ENCODE peak calls at places on chromosomes 7 and 10, in nine cellular contexts. F, C, S, B, E, D, L, P and M are unnamed samples. For H3K9me3, the result is how much of the 10 kb centered on the place peaks cover.

GRCh38 chr10:121158988-121159579 is 307.9 kb downstream of the WDR11 start:
- DNase-seq in F (no peak), B (no peak), L (no peak), D (no peak), S (no peak), C (no peak), P (no peak), E (no peak), M (no peak)

GRCh38 chr7:22549667-22550513 is 49.9 kb upstream of the STEAP1B start:
- DNase-seq in E (no peak), L (peak), P (no peak), S (no peak), F (no peak), B (no peak), C (peak), D (peak), M (peak)

GRCh38 chr10:132170561-132171361 is 16.0 kb upstream of the DPYSL4 start:
- DNase-seq in D (no peak), F (peak), L (no peak), C (no peak), S (no peak), E (no peak), B (no peak), P (no peak), M (no peak)

GRCh38 chr10:118106426-118106825 is 59.7 kb upstream of the RAB11FIP2 start:
- DNase-seq in D (peak), L (peak), C (peak), B (no peak), E (peak), S (no peak), F (no peak), P (no peak), M (peak)

GRCh38 chr10:89301231-89301630 is 615 bp upstream of the IFIT2 start:
- DNase-seq in F (no peak), S (no peak), E (no peak), P (no peak), B (no peak), C (no peak), L (peak), D (peak), M (no peak)

GRCh38 chr7:80047856-80048459 is 86.7 kb upstream of the GNAI1 start:
- DNase-seq in D (peak), S (no peak), P (no peak), E (no peak), F (no peak), L (no peak), C (no peak), B (no peak), M (no peak)

GRCh38 chr10:132879408-132880147 is 62.8 kb downstream of the CFAP46 start:
- DNase-seq in E (no peak), C (no peak), B (no peak), S (peak), D (no peak), L (no peak), F (no peak), P (no peak), M (no peak)

GRCh38 chr7:45136106-45137060 is 21.2 kb upstream of the RAMP3 start:
- DNase-seq in L (peak), B (peak), C (peak), P (no peak), S (no peak), F (peak), D (peak), E (peak), M (peak)

GRCh38 chr10:88157981-88158465 is 294.6 kb downstream of the PTEN start:
- DNase-seq in L (peak), E (no peak), C (no peak), B (peak), F (no peak), P (no peak), D (peak), S (no peak), M (no peak)

GRCh38 chr7:80133361-80134104 is 1.1 kb upstream of the GNAI1 start:
- DNase-seq in F (no peak), E (no peak), P (no peak), B (no peak), C (peak), D (no peak), S (no peak), L (peak), M (no peak)

GRCh38 chr7:84490661-84491060 is 296.1 kb upstream of the SEMA3A start:
- DNase-seq in P (no peak), S (no peak), L (no peak), B (no peak), C (no peak), F (no peak), D (peak), E (peak), M (no peak)

GRCh38 chr7:116341222-116341907 is 131.0 kb downstream of the TES start:
- DNase-seq in F (no peak), D (peak), E (peak), P (no peak), L (peak), B (no peak), S (no peak), C (no peak), M (no peak)

GRCh38 chr7:17559388-17559787 is 260.9 kb downstream of the AHR start:
- DNase-seq in C (no peak), P (no peak), S (no peak), F (no peak), B (no peak), D (no peak), E (no peak), L (no peak), M (no peak)

GRCh38 chr7:44046321-44047061 is 2.0 kb downstream of the DBNL start:
- DNase-seq in S (no peak), L (no peak), B (no peak), E (peak), P (no peak), C (no peak), D (no peak), F (no peak), M (no peak)

GRCh38 chr10:110376021-110376773 is 71.5 kb upstream of the SMNDC1 start:
- DNase-seq in E (no peak), L (peak), D (no peak), S (no peak), C (no peak), B (no peak), P (no peak), F (peak), M (no peak)

GRCh38 chr7:149856-150636 is 42.3 kb upstream of the FAM20C start:
- DNase-seq in P (peak), E (no peak), S (no peak), F (peak), L (no peak), B (no peak), C (no peak), D (no peak), M (no peak)

GRCh38 chr7:55179897-55180682 is 161.3 kb downstream of the EGFR start:
- DNase-seq in E (no peak), P (no peak), D (no peak), F (no peak), L (no peak), S (no peak), B (no peak), C (no peak), M (no peak)

GRCh38 chr7:103394566-103394965 is 47.1 kb downstream of the PSMC2 start:
- DNase-seq in P (no peak), D (no peak), B (no peak), F (no peak), C (no peak), E (no peak), L (no peak), S (no peak), M (no peak)

GRCh38 chr10:118444016-118444415 is 101.9 kb upstream of the FAM204A start:
- DNase-seq in L (no peak), F (no peak), E (no peak), B (no peak), C (no peak), S (no peak), D (no peak), P (no peak), M (no peak)

GRCh38 chr10:69004821-69005220 is 16.2 kb downstream of the KIFBP start:
- DNase-seq in D (peak), E (peak), C (peak), P (no peak), B (peak), L (peak), S (no peak), F (no peak), M (no peak)

GRCh38 chr10:13913890-13914289 is 327.1 kb downstream of the PRPF18 start:
- DNase-seq in D (no peak), S (no peak), E (no peak), F (no peak), B (no peak), L (no peak), P (no peak), C (no peak), M (no peak)

GRCh38 chr10:128727114-128727513 is 600.9 kb upstream of the MKI67 start:
- DNase-seq in E (no peak), L (no peak), C (no peak), S (no peak), F (no peak), D (no peak), B (no peak), P (no peak), M (no peak)

GRCh38 chr7:127968547-127968946 is 62.7 kb downstream of the LRRC4 start:
- DNase-seq in F (no peak), P (no peak), L (peak), S (no peak), D (peak), C (no peak), E (no peak), B (no peak), M (no peak)

GRCh38 chr10:90769946-90770841 is 87.6 kb downstream of the HTR7 start:
- DNase-seq in D (no peak), B (no peak), S (no peak), L (no peak), P (no peak), F (no peak), E (no peak), C (no peak), M (no peak)

GRCh38 chr7:118003438-118003837 is 130.2 kb upstream of the CTTNBP2 start:
- DNase-seq in F (no peak), B (no peak), E (no peak), P (no peak), C (no peak), S (no peak), D (no peak), L (no peak), M (no peak)

GRCh38 chr10:80498833-80499671 is 38.6 kb upstream of the SH2D4B start:
- DNase-seq in D (peak), B (peak), E (peak), F (peak), C (no peak), L (peak), S (peak), P (peak), M (peak)

GRCh38 chr10:100101526-100102076 is 19.9 kb upstream of the CPN1 start:
- DNase-seq in S (no peak), F (no peak), B (no peak), E (no peak), D (no peak), C (no peak), P (no peak), L (peak), M (peak)

GRCh38 chr10:23053036-23053435 is 42.3 kb upstream of the MSRB2 start:
- DNase-seq in L (no peak), E (no peak), P (no peak), C (no peak), S (no peak), F (no peak), B (no peak), D (peak), M (no peak)

GRCh38 chr7:18315241-18315640 is 180.3 kb upstream of the HDAC9 start:
- DNase-seq in E (no peak), L (no peak), C (no peak), B (no peak), S (no peak), F (no peak), P (no peak), D (no peak), M (no peak)

GRCh38 chr7:130818056-130818455 is 84.0 kb upstream of the KLF14 start:
- DNase-seq in E (no peak), B (no peak), S (no peak), D (no peak), F (no peak), C (no peak), L (peak), P (no peak), M (no peak)

GRCh38 chr10:408223-408622 is 273.0 kb downstream of the ZMYND11 start:
- DNase-seq in B (no peak), L (no peak), S (no peak), F (no peak), D (no peak), E (no peak), P (no peak), C (no peak), M (no peak)

GRCh38 chr7:39293424-39293823 is 272.8 kb upstream of the YAE1 start:
- DNase-seq in C (no peak), E (no peak), P (no peak), F (no peak), B (no peak), L (no peak), D (no peak), S (no peak), M (no peak)

GRCh38 chr10:32332299-32332750 is 14.6 kb downstream of the EPC1 start:
- DNase-seq in P (no peak), D (no peak), E (peak), S (no peak), L (no peak), C (peak), B (no peak), F (no peak), M (no peak)

GRCh38 chr7:90629306-90629918 is 33.3 kb downstream of the CDK14 start:
- DNase-seq in D (peak), E (peak), C (no peak), B (peak), S (no peak), F (no peak), P (no peak), L (peak), M (peak)

GRCh38 chr7:64672414-64672813 is 6.5 kb downstream of the ZNF107 start:
- DNase-seq in D (no peak), L (no peak), F (no peak), S (no peak), P (no peak), C (no peak), E (no peak), B (no peak), M (no peak)

GRCh38 chr7:136030867-136031318 is 53.7 kb upstream of the MTPN start:
- DNase-seq in L (no peak), E (no peak), S (no peak), F (no peak), D (no peak), B (no peak), C (no peak), P (no peak), M (no peak)

GRCh38 chr10:86393401-86393800 is 26.8 kb upstream of the GRID1 start:
- DNase-seq in L (no peak), P (peak), B (no peak), E (no peak), S (no peak), C (no peak), D (no peak), F (no peak), M (no peak)

GRCh38 chr10:92291921-92292860 is 1.2 kb downstream of the MARCHF5 start:
- DNase-seq in P (peak), C (peak), S (peak), F (peak), E (peak), B (no peak), D (peak), L (peak), M (peak)

GRCh38 chr7:137591444-137591843 is 247.9 kb upstream of the PTN start:
- DNase-seq in B (no peak), P (no peak), S (no peak), D (peak), F (no peak), C (no peak), E (no peak), L (peak), M (no peak)

GRCh38 chr10:78263521-78263988 is 229.9 kb downstream of the RPS24 start:
- DNase-seq in L (no peak), F (no peak), E (no peak), B (no peak), C (no peak), D (no peak), S (peak), P (no peak), M (no peak)

DNA sequence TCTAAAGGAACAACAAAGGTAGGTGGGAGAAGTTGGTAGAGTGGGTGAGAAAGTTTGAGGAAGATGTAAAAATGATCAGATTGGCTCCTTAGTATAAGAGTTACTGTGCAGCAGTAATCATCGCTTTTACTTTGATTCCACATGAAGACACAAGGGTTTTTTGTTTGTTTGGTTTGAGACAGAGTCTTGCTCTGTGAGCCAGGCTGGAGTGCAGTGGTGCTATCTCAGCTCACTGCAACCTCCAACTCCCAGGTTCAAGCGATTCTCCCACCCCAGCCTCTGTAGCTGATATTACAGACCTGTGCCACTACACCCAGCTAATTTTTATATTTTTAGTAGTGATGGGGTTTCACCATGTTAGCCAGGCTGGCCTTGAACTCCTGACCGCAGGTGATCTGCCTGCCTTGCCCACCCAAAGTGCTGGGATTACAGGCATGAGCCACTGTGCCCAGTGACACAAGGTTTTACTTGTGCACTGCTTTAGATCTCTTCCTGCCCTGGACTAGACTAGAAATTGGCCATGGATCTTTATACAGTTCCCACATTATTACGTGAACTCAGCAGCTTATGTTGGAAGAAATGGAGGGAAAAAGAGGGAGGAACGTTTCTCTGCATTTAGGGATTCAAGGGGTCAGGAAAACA is 10.7 kb downstream of the LUC7L2 start:
- DNase-seq in S (no peak), D (no peak), C (no peak), P (no peak), L (no peak), E (no peak), F (no peak), B (no peak), M (no peak)
- H3K27ac ChIP-seq in S (no peak), D (peak), C (no peak), P (no peak), L (no peak), E (peak), F (no peak), B (no peak), M (no peak)

DNA sequence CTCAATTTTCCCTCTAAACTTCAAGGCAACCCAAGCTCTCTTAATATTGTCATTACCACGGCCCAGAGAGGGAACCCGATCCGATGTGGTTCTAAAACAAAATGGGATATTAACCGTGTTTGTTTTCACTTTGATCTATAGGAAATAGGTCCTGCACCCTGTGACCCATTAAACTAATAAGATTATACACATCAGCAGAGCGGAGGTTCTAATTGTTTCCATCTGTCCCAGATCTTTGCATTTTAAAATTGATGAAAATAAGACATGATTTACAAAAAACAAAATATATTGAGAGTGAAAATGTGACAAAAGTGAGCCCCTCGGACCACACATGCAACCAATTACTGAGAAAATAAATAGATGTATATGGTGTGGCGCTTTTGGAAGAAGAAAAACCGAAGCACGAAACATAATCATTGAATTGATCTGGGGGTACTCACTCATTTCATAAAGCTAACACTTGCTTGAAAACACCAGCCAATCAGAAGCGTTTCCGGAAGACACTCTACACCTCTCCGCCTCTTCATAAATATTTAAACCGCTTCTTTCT is 290.2 kb upstream of the NFE2L3 start:
- DNase-seq in D (no peak), C (no peak), P (no peak), F (no peak), L (no peak), S (no peak), E (no peak), B (no peak), M (no peak)
- H3K4me3 ChIP-seq in D (peak), C (no peak), P (no peak), F (peak), L (no peak), S (peak), E (peak), B (peak), M (peak)

GRCh38 chr10:29301359-29301910 is 12.6 kb downstream of the LYZL1 start:
- DNase-seq in P (no peak), S (no peak), C (no peak), E (no peak), D (no peak), L (no peak), F (no peak), B (no peak), M (no peak)
- H3K9me3 ChIP-seq in P (under half), S (under half), C (under half), E (under half), D (under half), L (under half), F (under half), B (under half), M (under half)

GRCh38 chr7:73496626-73497025 is 25.5 kb downstream of the BAZ1B start:
- DNase-seq in C (no peak), L (no peak), P (no peak), E (no peak), S (no peak), D (no peak), F (no peak), B (no peak), M (no peak)
- H3K27ac ChIP-seq in C (no peak), L (no peak), P (no peak), E (no peak), S (no peak), D (no peak), F (no peak), B (no peak), M (no peak)

DNA sequence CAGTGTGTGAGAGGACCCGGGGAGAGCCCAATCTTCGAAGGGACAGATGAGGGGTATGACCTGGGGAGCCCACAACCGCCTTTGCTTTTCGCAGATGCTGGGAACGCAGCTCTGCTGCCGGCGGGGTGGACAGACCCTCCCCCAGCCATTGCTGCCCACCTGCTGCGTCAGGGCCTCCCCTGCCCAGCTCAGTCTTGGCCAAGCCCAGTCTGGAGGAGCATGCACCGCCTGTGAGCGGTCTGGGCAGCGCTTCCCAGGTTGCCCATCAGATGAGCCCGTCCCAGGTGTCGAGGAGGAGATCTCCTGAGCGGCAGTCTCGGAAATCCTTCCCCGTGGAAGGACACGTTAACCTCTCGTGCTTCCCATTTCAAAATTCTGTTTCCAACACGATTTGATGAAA is 17.3 kb upstream of the AP5Z1 start:
- DNase-seq in B (no peak), E (no peak), C (no peak), L (no peak), S (no peak), D (no peak), P (no peak), F (no peak), M (no peak)
- H3K4me3 ChIP-seq in B (no peak), E (no peak), C (no peak), L (no peak), S (no peak), D (no peak), P (no peak), F (no peak), M (no peak)

GRCh38 chr10:102326031-102326430 is 69.5 kb upstream of the NFKB2 start:
- DNase-seq in L (no peak), D (no peak), F (no peak), P (no peak), C (no peak), S (no peak), B (no peak), E (no peak), M (no peak)

GRCh38 chr10:102327641-102328040 is 67.9 kb upstream of the NFKB2 start:
- DNase-seq in F (no peak), L (no peak), E (no peak), B (no peak), S (no peak), D (no peak), P (no peak), C (no peak), M (no peak)

GRCh38 chr10:102324061-102324460 is 71.4 kb upstream of the NFKB2 start:
- DNase-seq in P (no peak), C (no peak), E (no peak), F (no peak), L (no peak), S (no peak), D (peak), B (no peak), M (no peak)

GRCh38 chr10:102327002-102327401 is 68.5 kb upstream of the NFKB2 start:
- DNase-seq in L (no peak), C (no peak), D (no peak), B (no peak), F (peak), S (no peak), E (no peak), P (no peak), M (no peak)

GRCh38 chr10:102322914-102323313 is 72.6 kb upstream of the NFKB2 start:
- DNase-seq in D (no peak), L (no peak), P (no peak), S (no peak), E (no peak), C (peak), B (no peak), F (no peak), M (no peak)
- H3K9me3 ChIP-seq in D (under half), L (under half), P (under half), S (under half), E (under half), C (under half), B (under half), F (under half), M (under half)

GRCh38 chr7:51186531-51186930 is 130.1 kb downstream of the COBL start:
- DNase-seq in L (no peak), D (peak), S (no peak), F (peak), C (no peak), B (no peak), P (no peak), E (no peak), M (no peak)
- H3K27ac ChIP-seq in L (no peak), D (no peak), S (no peak), F (peak), C (no peak), B (no peak), P (no peak), E (no peak), M (no peak)